ENCODE peak calls at places on chromosomes 6 and 20, in eight cellular contexts. One of them, this sample, is unnamed.

GRCh38 chr6:170429457-170429856 is 122.9 kb downstream of the FAM120B start:
- DNase-seq in kidney: no peak
- DNase-seq in stomach: no peak
- DNase-seq in esophagus muscularis mucosa: peak; percentile 47
- DNase-seq in spleen: no peak
- DNase-seq in mammary epithelial cell: no peak
- DNase-seq in PC-9: no peak
- DNase-seq in progenitor cell of endocrine pancreas: no peak
- DNase-seq in this sample: no peak

GRCh38 chr6:159487636-159488035 is 205.4 kb downstream of the SOD2 start:
- DNase-seq in kidney: no peak
- DNase-seq in stomach: no peak
- DNase-seq in esophagus muscularis mucosa: no peak
- DNase-seq in spleen: no peak
- DNase-seq in mammary epithelial cell: peak; percentile 47
- DNase-seq in PC-9: no peak
- DNase-seq in progenitor cell of endocrine pancreas: no peak
- DNase-seq in this sample: no peak

GRCh38 chr6:75483136-75483952 is 10.3 kb downstream of the FILIP1 start:
- DNase-seq in kidney: no peak
- DNase-seq in stomach: no peak
- DNase-seq in esophagus muscularis mucosa: no peak
- DNase-seq in spleen: no peak
- DNase-seq in mammary epithelial cell: no peak
- DNase-seq in PC-9: no peak
- DNase-seq in progenitor cell of endocrine pancreas: no peak
- DNase-seq in this sample: no peak

GRCh38 chr6:127481081-127481480 is 21.9 kb upstream of the KIAA0408 start:
- DNase-seq in kidney: no peak
- DNase-seq in stomach: no peak
- DNase-seq in esophagus muscularis mucosa: no peak
- DNase-seq in spleen: no peak
- DNase-seq in mammary epithelial cell: no peak
- DNase-seq in PC-9: no peak
- DNase-seq in progenitor cell of endocrine pancreas: no peak
- DNase-seq in this sample: no peak

GRCh38 chr6:129186988-129187387 is 304.1 kb downstream of the LAMA2 start:
- DNase-seq in kidney: no peak
- DNase-seq in stomach: no peak
- DNase-seq in esophagus muscularis mucosa: no peak
- DNase-seq in spleen: no peak
- DNase-seq in mammary epithelial cell: peak; percentile 53
- DNase-seq in PC-9: peak; percentile 61
- DNase-seq in progenitor cell of endocrine pancreas: no peak
- DNase-seq in this sample: no peak

GRCh38 chr20:31712112-31712553 is 10.5 kb downstream of the BCL2L1 start:
- DNase-seq in kidney: no peak
- DNase-seq in stomach: peak; percentile 69
- DNase-seq in esophagus muscularis mucosa: no peak
- DNase-seq in spleen: peak; percentile 16
- DNase-seq in mammary epithelial cell: no peak
- DNase-seq in PC-9: no peak
- DNase-seq in progenitor cell of endocrine pancreas: no peak
- DNase-seq in this sample: no peak

GRCh38 chr6:46014054-46014453 is 1.6 kb downstream of the CLIC5 start:
- DNase-seq in kidney: no peak
- DNase-seq in stomach: no peak
- DNase-seq in esophagus muscularis mucosa: no peak
- DNase-seq in spleen: no peak
- DNase-seq in mammary epithelial cell: no peak
- DNase-seq in PC-9: no peak
- DNase-seq in progenitor cell of endocrine pancreas: no peak
- DNase-seq in this sample: no peak

GRCh38 chr20:49166534-49167449 is 21.3 kb downstream of the STAU1 start:
- DNase-seq in kidney: no peak
- DNase-seq in stomach: no peak
- DNase-seq in esophagus muscularis mucosa: no peak
- DNase-seq in spleen: no peak
- DNase-seq in mammary epithelial cell: no peak
- DNase-seq in PC-9: no peak
- DNase-seq in progenitor cell of endocrine pancreas: no peak
- DNase-seq in this sample: no peak

GRCh38 chr6:16521528-16521927 is 239.7 kb downstream of the ATXN1 start:
- DNase-seq in kidney: no peak
- DNase-seq in stomach: no peak
- DNase-seq in esophagus muscularis mucosa: no peak
- DNase-seq in spleen: no peak
- DNase-seq in mammary epithelial cell: no peak
- DNase-seq in PC-9: no peak
- DNase-seq in progenitor cell of endocrine pancreas: no peak
- DNase-seq in this sample: no peak

DNA sequence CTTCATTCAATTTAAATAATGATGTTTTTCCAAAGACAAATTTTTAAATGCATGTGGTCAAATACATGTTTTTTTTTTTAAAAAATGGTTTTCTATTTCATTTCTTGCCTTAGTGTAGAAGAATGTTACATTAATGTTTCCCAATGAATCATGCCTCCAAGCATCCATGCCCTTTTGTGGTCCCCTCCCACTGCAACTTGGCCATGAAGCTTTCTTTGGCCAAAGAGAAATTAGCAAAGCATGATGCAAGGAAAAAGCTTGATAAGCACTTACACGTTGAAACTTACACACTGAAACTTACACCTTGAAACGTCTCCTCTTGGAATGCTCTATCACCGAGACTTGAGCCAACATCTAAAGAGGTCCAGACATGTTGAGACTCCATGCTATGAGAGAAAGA is 93.0 kb upstream of the ELOVL5 start:
- DNase-seq in kidney: no peak
- DNase-seq in stomach: no peak
- DNase-seq in esophagus muscularis mucosa: no peak
- DNase-seq in spleen: no peak
- DNase-seq in mammary epithelial cell: no peak
- DNase-seq in PC-9: no peak
- DNase-seq in progenitor cell of endocrine pancreas: no peak
- DNase-seq in this sample: no peak
- TF ChIP-seq CTCF in kidney: no peak
- TF ChIP-seq CTCF in stomach: no peak
- TF ChIP-seq CTCF in esophagus muscularis mucosa: no peak
- TF ChIP-seq CTCF in spleen: no peak
- TF ChIP-seq CTCF in mammary epithelial cell: no peak
- TF ChIP-seq CTCF in PC-9: no peak
- TF ChIP-seq CTCF in progenitor cell of endocrine pancreas: no peak
- TF ChIP-seq CTCF in this sample: no peak

GRCh38 chr6:80502871-80503270 is 396.4 kb downstream of the BCKDHB start:
- DNase-seq in kidney: no peak
- DNase-seq in stomach: no peak
- DNase-seq in esophagus muscularis mucosa: no peak
- DNase-seq in spleen: no peak
- DNase-seq in mammary epithelial cell: no peak
- DNase-seq in PC-9: no peak
- DNase-seq in progenitor cell of endocrine pancreas: no peak
- DNase-seq in this sample: no peak
- TF ChIP-seq CTCF in kidney: no peak
- TF ChIP-seq CTCF in stomach: no peak
- TF ChIP-seq CTCF in esophagus muscularis mucosa: no peak
- TF ChIP-seq CTCF in spleen: no peak
- TF ChIP-seq CTCF in mammary epithelial cell: no peak
- TF ChIP-seq CTCF in PC-9: no peak
- TF ChIP-seq CTCF in progenitor cell of endocrine pancreas: no peak
- TF ChIP-seq CTCF in this sample: no peak

DNA sequence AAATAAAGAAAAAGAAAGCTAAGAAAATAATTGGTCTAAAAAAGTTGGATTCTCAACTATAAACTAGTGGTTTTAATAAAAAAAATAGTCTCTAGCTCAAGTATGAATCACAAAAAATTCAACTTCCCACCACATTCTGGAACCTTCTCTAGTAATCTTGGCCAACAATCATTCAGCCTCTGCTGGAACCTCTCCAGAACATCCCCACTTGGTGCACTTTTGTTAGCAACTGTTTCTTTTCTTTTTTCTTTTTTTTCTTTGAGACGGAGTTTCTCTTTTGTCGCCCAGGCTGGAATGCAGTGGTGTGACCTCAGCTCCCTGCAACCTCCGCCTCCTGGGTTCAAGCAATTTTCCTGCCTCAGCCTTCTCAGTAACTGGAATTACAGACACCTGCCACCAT is 35.7 kb downstream of the TXLNB start:
- DNase-seq in kidney: no peak
- DNase-seq in stomach: no peak
- DNase-seq in esophagus muscularis mucosa: no peak
- DNase-seq in spleen: no peak
- DNase-seq in mammary epithelial cell: no peak
- DNase-seq in PC-9: no peak
- DNase-seq in progenitor cell of endocrine pancreas: no peak
- DNase-seq in this sample: no peak
- TF ChIP-seq CTCF in kidney: no peak
- TF ChIP-seq CTCF in stomach: no peak
- TF ChIP-seq CTCF in esophagus muscularis mucosa: no peak
- TF ChIP-seq CTCF in spleen: no peak
- TF ChIP-seq CTCF in mammary epithelial cell: no peak
- TF ChIP-seq CTCF in PC-9: no peak
- TF ChIP-seq CTCF in progenitor cell of endocrine pancreas: no peak
- TF ChIP-seq CTCF in this sample: no peak

GRCh38 chr20:62769346-62770071 is 26.8 kb upstream of the MRGBP start:
- DNase-seq in kidney: peak; percentile 59
- DNase-seq in stomach: no peak
- DNase-seq in esophagus muscularis mucosa: no peak
- DNase-seq in spleen: peak; percentile 64
- DNase-seq in mammary epithelial cell: no peak
- DNase-seq in PC-9: no peak
- DNase-seq in progenitor cell of endocrine pancreas: no peak
- DNase-seq in this sample: peak; percentile 81
- TF ChIP-seq CTCF in kidney: no peak
- TF ChIP-seq CTCF in stomach: no peak
- TF ChIP-seq CTCF in esophagus muscularis mucosa: no peak
- TF ChIP-seq CTCF in spleen: no peak
- TF ChIP-seq CTCF in mammary epithelial cell: no peak
- TF ChIP-seq CTCF in PC-9: no peak
- TF ChIP-seq CTCF in progenitor cell of endocrine pancreas: no peak
- TF ChIP-seq CTCF in this sample: no peak

DNA sequence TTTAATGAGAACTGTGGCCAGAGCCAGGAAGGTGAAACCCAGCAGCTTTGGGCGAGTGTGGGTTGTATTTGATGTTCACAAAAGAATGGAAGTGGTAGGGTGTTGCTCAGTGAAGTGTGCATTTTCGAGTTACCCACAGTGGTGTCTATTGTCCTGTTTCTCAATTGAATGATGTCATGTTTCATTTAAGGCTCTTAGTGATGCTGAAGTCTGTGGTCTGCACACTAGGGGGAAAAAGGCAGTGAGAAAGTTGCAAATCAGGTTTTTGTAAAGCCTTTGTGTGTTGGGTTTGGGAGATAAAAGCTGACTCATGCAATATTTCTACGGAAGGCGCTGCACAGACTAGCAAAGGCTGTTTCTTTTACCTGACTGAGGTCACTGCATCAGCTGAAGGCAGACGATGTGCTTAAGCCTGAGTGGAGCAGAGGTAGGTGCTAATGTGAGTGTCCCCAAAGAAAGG is 121.1 kb downstream of the PLEKHG1 start:
- DNase-seq in kidney: no peak
- DNase-seq in stomach: no peak
- DNase-seq in esophagus muscularis mucosa: no peak
- DNase-seq in spleen: no peak
- DNase-seq in mammary epithelial cell: peak; percentile 99
- DNase-seq in PC-9: peak; percentile 97
- DNase-seq in progenitor cell of endocrine pancreas: peak; percentile 30
- DNase-seq in this sample: no peak
- TF ChIP-seq CTCF in kidney: no peak
- TF ChIP-seq CTCF in stomach: no peak
- TF ChIP-seq CTCF in esophagus muscularis mucosa: no peak
- TF ChIP-seq CTCF in spleen: no peak
- TF ChIP-seq CTCF in mammary epithelial cell: peak; percentile 21
- TF ChIP-seq CTCF in PC-9: no peak
- TF ChIP-seq CTCF in progenitor cell of endocrine pancreas: peak; percentile 46
- TF ChIP-seq CTCF in this sample: no peak

DNA sequence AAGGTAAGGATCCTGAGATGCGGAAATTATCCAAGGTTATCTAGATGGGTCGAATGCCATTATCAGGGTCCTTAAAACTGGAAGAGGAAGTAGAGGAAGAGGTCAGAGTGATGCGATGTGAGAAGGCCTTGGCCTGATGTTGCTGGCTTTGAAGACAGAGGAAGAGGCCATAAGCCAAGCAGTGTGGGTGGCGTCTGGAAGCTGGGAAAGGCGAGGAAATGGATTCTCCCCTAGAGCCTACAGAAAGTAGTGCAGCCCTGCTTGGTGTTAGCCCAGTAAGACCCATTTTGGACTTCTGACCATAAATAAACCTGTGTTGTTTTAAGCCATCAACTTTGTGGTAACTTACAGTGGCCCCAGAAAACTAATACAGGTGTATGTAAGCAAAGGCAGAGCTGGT is 2.0 kb downstream of the SRXN1 start:
- DNase-seq in kidney: no peak
- DNase-seq in stomach: no peak
- DNase-seq in esophagus muscularis mucosa: no peak
- DNase-seq in spleen: no peak
- DNase-seq in mammary epithelial cell: no peak
- DNase-seq in PC-9: no peak
- DNase-seq in progenitor cell of endocrine pancreas: no peak
- DNase-seq in this sample: no peak
- TF ChIP-seq CTCF in kidney: no peak
- TF ChIP-seq CTCF in stomach: no peak
- TF ChIP-seq CTCF in esophagus muscularis mucosa: no peak
- TF ChIP-seq CTCF in spleen: no peak
- TF ChIP-seq CTCF in mammary epithelial cell: peak; percentile 9
- TF ChIP-seq CTCF in PC-9: peak; percentile 20
- TF ChIP-seq CTCF in progenitor cell of endocrine pancreas: peak; percentile 13
- TF ChIP-seq CTCF in this sample: peak; percentile 27

GRCh38 chr6:80269331-80269730 is 162.9 kb downstream of the BCKDHB start:
- DNase-seq in kidney: no peak
- DNase-seq in stomach: no peak
- DNase-seq in esophagus muscularis mucosa: no peak
- DNase-seq in spleen: no peak
- DNase-seq in mammary epithelial cell: no peak
- DNase-seq in PC-9: no peak
- DNase-seq in progenitor cell of endocrine pancreas: no peak
- DNase-seq in this sample: no peak
- TF ChIP-seq CTCF in kidney: no peak
- TF ChIP-seq CTCF in stomach: no peak
- TF ChIP-seq CTCF in esophagus muscularis mucosa: no peak
- TF ChIP-seq CTCF in spleen: no peak
- TF ChIP-seq CTCF in mammary epithelial cell: no peak
- TF ChIP-seq CTCF in PC-9: no peak
- TF ChIP-seq CTCF in progenitor cell of endocrine pancreas: no peak
- TF ChIP-seq CTCF in this sample: no peak

GRCh38 chr6:14100098-14100497 is 17.5 kb upstream of the CD83 start:
- DNase-seq in kidney: no peak
- DNase-seq in stomach: no peak
- DNase-seq in esophagus muscularis mucosa: no peak
- DNase-seq in spleen: no peak
- DNase-seq in mammary epithelial cell: no peak
- DNase-seq in PC-9: no peak
- DNase-seq in progenitor cell of endocrine pancreas: no peak
- DNase-seq in this sample: no peak
- TF ChIP-seq CTCF in kidney: no peak
- TF ChIP-seq CTCF in stomach: no peak
- TF ChIP-seq CTCF in esophagus muscularis mucosa: no peak
- TF ChIP-seq CTCF in spleen: no peak
- TF ChIP-seq CTCF in mammary epithelial cell: no peak
- TF ChIP-seq CTCF in PC-9: no peak
- TF ChIP-seq CTCF in progenitor cell of endocrine pancreas: no peak
- TF ChIP-seq CTCF in this sample: no peak

This sample was measured in chondrocyte.